ENCODE peak calls at places on chromosomes 3 and 15, in ten cellular contexts. L is mammary epithelial cell, F is MM.1S, B is transverse colon, O is cardiac muscle cell, M is vagina, G is ovary, Q is thoracic aorta, P is body of pancreas, U is heart right ventricle. Z is an unnamed sample.

GRCh38 chr15:81097893-81098280 is 36.2 kb upstream of the CFAP161 start:
- DNase-seq in L (no peak), O (peak; percentile 26), F (no peak), Q (no peak), P (no peak), U (no peak), M (no peak), G (no peak), B (no peak), Z (no peak)

GRCh38 chr15:56989411-56989924 is 71.0 kb downstream of the TCF12 start:
- DNase-seq in G (no peak), L (no peak), F (no peak), P (no peak), O (no peak), B (no peak), Q (no peak), M (no peak), U (no peak), Z (no peak)

GRCh38 chr3:191070201-191070600 is 128.8 kb upstream of the OSTN start:
- DNase-seq in M (no peak), O (peak; percentile 90), F (no peak), B (no peak), P (no peak), Q (no peak), G (no peak), L (peak; percentile 92), U (no peak), Z (peak; percentile 94)

GRCh38 chr3:117665311-117665710 is 955.7 kb downstream of the TUSC7 start:
- DNase-seq in P (peak; percentile 32), L (no peak), U (no peak), B (peak; percentile 17), F (peak; percentile 45), M (no peak), O (no peak), Q (no peak), G (no peak), Z (peak; percentile 7)

GRCh38 chr15:39301589-39301999 is 279.3 kb upstream of the THBS1 start:
- DNase-seq in G (peak; percentile 25), U (no peak), O (peak; percentile 75), P (no peak), M (no peak), B (no peak), F (no peak), Q (no peak), L (peak; percentile 20), Z (no peak)

GRCh38 chr3:107704477-107704876 is 181.7 kb downstream of the BBX start:
- DNase-seq in G (no peak), L (peak; percentile 40), O (peak; percentile 23), B (no peak), Q (no peak), M (no peak), P (no peak), U (no peak), F (no peak), Z (no peak)

GRCh38 chr15:88032787-88033186 is 223.8 kb downstream of the NTRK3 start:
- DNase-seq in B (no peak), L (peak; percentile 12), P (no peak), O (no peak), U (no peak), Q (no peak), M (no peak), F (no peak), G (no peak), Z (no peak)

GRCh38 chr3:131193671-131194291 is 167.1 kb downstream of the NEK11 start:
- DNase-seq in O (no peak), B (no peak), U (no peak), Q (no peak), P (no peak), M (no peak), L (no peak), G (no peak), F (no peak), Z (no peak)

GRCh38 chr15:31216210-31216911 is 110.3 kb upstream of the KLF13 start:
- DNase-seq in F (peak; percentile 74), B (peak; percentile 96), G (peak; percentile 92), U (peak; percentile 93), L (peak; percentile 29), Q (peak; percentile 52), P (peak; percentile 86), O (peak; percentile 85), M (no peak), Z (no peak)

GRCh38 chr15:31217067-31217466 is 109.6 kb upstream of the KLF13 start:
- DNase-seq in L (no peak), B (peak; percentile 4), F (no peak), P (no peak), O (no peak), Q (no peak), G (no peak), M (no peak), U (no peak), Z (no peak)

GRCh38 chr15:31214864-31215489 is 111.7 kb upstream of the KLF13 start:
- DNase-seq in F (no peak), Q (peak; percentile 22), B (peak; percentile 49), U (peak; percentile 54), M (no peak), O (peak; percentile 82), G (peak; percentile 51), L (peak; percentile 65), P (peak; percentile 61), Z (peak; percentile 65)

GRCh38 chr15:31214158-31214863 is 112.3 kb upstream of the KLF13 start:
- DNase-seq in Q (no peak), F (no peak), M (no peak), P (no peak), G (no peak), U (no peak), B (no peak), O (no peak), L (no peak), Z (no peak)

DNA sequence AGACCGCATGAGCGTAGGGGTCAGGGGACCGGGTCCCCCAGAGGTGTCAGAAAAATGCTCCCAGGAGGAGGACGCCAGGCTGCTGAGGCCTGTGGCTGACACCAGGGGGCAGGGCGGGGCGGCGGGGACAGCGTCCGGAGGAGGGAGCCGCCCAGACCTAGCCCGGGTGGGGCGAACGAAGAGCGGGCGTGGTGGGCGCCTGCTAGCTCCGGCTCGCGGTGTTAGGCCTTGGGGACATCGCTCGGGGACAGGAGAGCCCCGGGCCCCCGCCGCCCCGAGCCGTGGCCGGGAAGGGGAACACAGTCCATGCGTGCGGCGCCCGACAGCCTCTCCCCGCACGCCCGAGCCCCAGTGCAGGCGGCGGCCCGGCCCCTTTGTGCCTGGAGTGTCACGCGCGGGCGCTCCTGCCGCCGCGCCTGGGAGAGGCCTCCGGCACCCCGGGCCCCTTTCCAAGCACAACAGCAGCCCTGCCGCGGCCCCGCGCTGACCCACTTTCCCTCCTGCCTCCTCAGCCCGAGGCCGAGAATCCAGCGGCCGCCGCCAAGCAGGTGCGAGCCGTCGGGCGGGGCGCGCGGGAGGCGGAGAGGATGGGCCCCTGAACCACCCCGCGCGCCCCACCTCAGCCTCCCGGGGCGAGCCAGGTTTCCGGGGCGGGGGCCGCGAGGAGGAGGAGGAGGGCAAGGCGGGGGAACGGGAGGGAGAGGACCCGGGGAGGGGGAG is 111.0 kb upstream of the KLF13 start:
- DNase-seq in G (peak; percentile 76), F (peak; percentile 84), P (peak; percentile 76), L (peak; percentile 49), Q (peak; percentile 25), U (peak; percentile 91), B (peak; percentile 92), O (peak; percentile 76), M (no peak), Z (no peak)
- TF ChIP-seq CTCF in G (peak; percentile 72), F (peak; percentile 83), P (peak; percentile 95), L (peak; percentile 34), Q (peak; percentile 88), U (peak; percentile 94), B (peak; percentile 95), O (peak; percentile 70), M (peak; percentile 36), Z (peak; percentile 75)

DNA sequence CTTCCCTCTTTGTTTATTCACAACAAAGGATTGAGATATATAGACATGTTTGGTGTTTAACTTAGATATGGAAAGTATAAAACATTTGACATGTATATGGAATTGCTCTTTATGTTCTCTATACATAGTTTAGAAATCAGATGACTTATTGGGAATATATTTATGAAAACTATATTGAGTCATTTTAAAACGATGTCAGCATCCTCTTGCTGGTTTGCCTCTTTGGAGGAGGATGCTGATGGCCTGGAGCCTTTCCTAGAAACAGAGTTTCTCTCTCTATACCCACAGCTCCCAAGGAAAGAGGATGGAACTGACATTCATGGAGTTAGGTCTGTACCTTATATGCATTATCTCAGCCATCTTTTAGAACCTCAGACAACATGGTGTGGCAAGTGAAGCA is 40.3 kb downstream of the ZBTB38 start:
- DNase-seq in P (no peak), O (no peak), L (no peak), Q (no peak), M (no peak), F (peak; percentile 28), U (no peak), B (no peak), G (no peak), Z (no peak)
- H3K4me1 ChIP-seq in P (peaks cover 88% of the 10 kb centered on the region), O (peaks cover 28% of the 10 kb centered on the region), L (peaks cover 75% of the 10 kb centered on the region), Q (peaks cover 65% of the 10 kb centered on the region), M (peaks cover 91% of the 10 kb centered on the region), F (peaks cover 89% of the 10 kb centered on the region), U (peaks cover 87% of the 10 kb centered on the region), B (peaks cover 37% of the 10 kb centered on the region), G (peaks cover 32% of the 10 kb centered on the region), Z (peaks cover 57% of the 10 kb centered on the region)

GRCh38 chr3:141231101-141231922 is at the start of gene PXYLP1:
- DNase-seq in U (peak; percentile 96), L (peak; percentile 78), P (peak; percentile 95), M (no peak), O (peak; percentile 94), B (peak; percentile 95), G (peak; percentile 94), F (peak; percentile 90), Q (peak; percentile 80), Z (peak; percentile 58)

GRCh38 chr3:141233457-141234161 is 2.0 kb downstream of the PXYLP1 start:
- DNase-seq in O (no peak), U (no peak), L (no peak), Q (no peak), B (no peak), M (no peak), F (no peak), P (no peak), G (no peak), Z (no peak)

GRCh38 chr3:141230293-141230692 is 1.3 kb upstream of the PXYLP1 start:
- DNase-seq in Q (no peak), G (no peak), M (no peak), U (no peak), B (no peak), O (no peak), P (no peak), F (no peak), L (no peak), Z (no peak)

GRCh38 chr3:141234283-141234682 is 2.7 kb downstream of the PXYLP1 start:
- DNase-seq in G (no peak), L (no peak), M (peak; percentile 91), Q (no peak), P (no peak), B (no peak), F (no peak), O (peak; percentile 6), U (no peak), Z (no peak)

DNA sequence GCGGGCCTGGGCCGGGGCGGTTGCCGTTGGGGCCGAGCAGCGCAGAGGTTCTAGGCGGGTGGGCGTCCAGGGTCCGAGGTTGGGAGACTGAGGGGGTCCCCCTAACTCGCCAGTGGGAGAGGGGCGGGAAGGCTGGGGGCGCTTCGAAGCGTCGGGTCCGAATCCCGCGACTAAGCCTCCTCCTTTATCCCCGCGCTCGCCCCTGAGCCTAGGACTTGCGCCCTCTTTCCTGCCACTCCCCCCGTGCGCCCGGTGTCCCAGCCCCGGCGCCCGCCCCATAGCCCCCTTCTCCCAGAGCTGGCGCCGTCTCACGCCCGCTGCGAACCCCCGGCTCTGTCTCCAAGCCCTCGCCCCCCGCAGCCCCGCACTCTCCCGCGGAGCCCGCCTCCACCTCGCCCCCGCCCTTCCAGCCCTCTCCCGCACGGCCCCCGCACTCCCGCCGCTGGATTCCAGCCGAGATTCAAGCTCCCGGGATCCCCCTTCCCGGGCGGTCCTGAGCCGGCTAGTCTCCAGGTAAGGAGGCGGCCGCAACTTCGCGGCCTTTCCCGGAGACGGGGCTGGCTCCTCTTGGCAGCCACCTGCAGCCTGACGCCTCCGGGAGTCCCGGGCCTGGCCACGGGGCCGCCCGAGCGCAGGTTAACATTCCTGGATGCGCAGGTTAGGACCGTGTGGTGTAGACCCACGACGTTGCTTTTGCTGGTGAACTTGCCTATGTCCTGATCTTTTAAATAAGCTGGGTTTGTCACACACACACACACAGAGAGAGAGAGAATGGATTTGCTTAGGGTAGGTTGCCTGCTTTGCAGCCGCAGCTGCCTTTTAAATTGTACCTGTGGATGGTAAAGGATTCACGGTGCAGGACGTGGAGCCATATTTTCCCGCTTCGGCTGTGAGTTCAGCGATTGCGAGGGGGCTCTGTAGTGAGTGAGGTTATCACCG is 567 bp downstream of the PXYLP1 start:
- DNase-seq in Q (no peak), U (peak; percentile 40), B (peak; percentile 55), F (peak; percentile 22), M (peak; percentile 72), L (peak; percentile 45), P (peak; percentile 61), O (peak; percentile 10), G (peak; percentile 46), Z (no peak)
- H3K27ac ChIP-seq in Q (peak overlapping the region; percentile 68), U (peak overlapping the region; percentile 93), B (peak overlapping the region; percentile 85), F (no peak overlapping the region), M (peak overlapping the region; percentile 93), L (no peak overlapping the region), P (peak overlapping the region; percentile 80), O (no peak overlapping the region), G (peak overlapping the region; percentile 79), Z (no peak overlapping the region)

GRCh38 chr3:4735243-4735642 is 242.1 kb downstream of the ITPR1 start:
- DNase-seq in L (no peak), G (no peak), U (no peak), Q (no peak), P (no peak), B (no peak), M (no peak), F (no peak), O (no peak), Z (no peak)
- TF ChIP-seq CTCF in L (no peak), G (no peak), U (no peak), Q (no peak), P (no peak), B (no peak), M (no peak), F (no peak), O (no peak), Z (no peak)